ENCODE peak calls at places on chromosome X, in eight cellular contexts. S, Y, G, U, P, N, Z and D are unnamed samples.

GRCh38 chrX:129511689-129512088 is 11.6 kb downstream of the SMARCA1 start:
- DNase-seq in S (no peak), Y (no peak), G (no peak), U (no peak), P (no peak), N (no peak), Z (no peak), D (no peak)

GRCh38 chrX:27276751-27277150 is 186.4 kb downstream of the PPP4R3C start:
- DNase-seq in S (no peak), Y (no peak), G (no peak), U (no peak), P (no peak), N (no peak), Z (no peak), D (no peak)

GRCh38 chrX:111869639-111870034 is 6.3 kb upstream of the TRPC5OS start:
- DNase-seq in S (peak), Y (peak), G (no peak), U (peak), P (no peak), N (no peak), Z (peak), D (no peak)

GRCh38 chrX:74343970-74344622 is 40.1 kb downstream of the ZCCHC13 start:
- DNase-seq in S (peak), Y (peak), G (peak), U (peak), P (no peak), N (peak), Z (peak), D (peak)

GRCh38 chrX:38214551-38214950 is 6.1 kb downstream of the SRPX start:
- DNase-seq in S (no peak), Y (no peak), G (no peak), U (no peak), P (no peak), N (no peak), Z (no peak), D (no peak)

GRCh38 chrX:154458954-154459829 is 1.1 kb downstream of the PLXNA3 start:
- DNase-seq in S (peak), Y (peak), G (no peak), U (peak), P (peak), N (no peak), Z (no peak), D (no peak)

GRCh38 chrX:115499112-115499805 is 61.7 kb upstream of the PLS3 start:
- DNase-seq in S (no peak), Y (no peak), G (no peak), U (no peak), P (no peak), N (no peak), Z (no peak), D (no peak)

GRCh38 chrX:121298499-121298898 is 251.1 kb downstream of the GLUD2 start:
- DNase-seq in S (no peak), Y (no peak), G (no peak), U (no peak), P (no peak), N (no peak), Z (no peak), D (no peak)

GRCh38 chrX:123698979-123699378 is 33.9 kb downstream of the THOC2 start:
- DNase-seq in S (no peak), Y (no peak), G (no peak), U (no peak), P (no peak), N (no peak), Z (peak), D (no peak)

GRCh38 chrX:10325606-10326005 is 168.8 kb downstream of the CLCN4 start:
- DNase-seq in S (no peak), Y (no peak), G (no peak), U (no peak), P (no peak), N (no peak), Z (peak), D (no peak)

GRCh38 chrX:71955530-71956120 is 45.0 kb downstream of the NHSL2 start:
- DNase-seq in S (no peak), Y (no peak), G (no peak), U (no peak), P (peak), N (no peak), Z (no peak), D (no peak)

GRCh38 chrX:45715787-45716186 is 515.1 kb upstream of the DIPK2B start:
- DNase-seq in S (no peak), Y (no peak), G (no peak), U (no peak), P (no peak), N (no peak), Z (no peak), D (no peak)

GRCh38 chrX:68685722-68686683 is 38.5 kb downstream of the STARD8 start:
- DNase-seq in S (no peak), Y (peak), G (peak), U (peak), P (peak), N (peak), Z (peak), D (no peak)

GRCh38 chrX:20063716-20064351 is 52.9 kb downstream of the MAP7D2 start:
- DNase-seq in S (no peak), Y (no peak), G (no peak), U (no peak), P (no peak), N (no peak), Z (no peak), D (no peak)

GRCh38 chrX:53716328-53717088 is 30.0 kb upstream of the HUWE1 start:
- DNase-seq in S (peak), Y (no peak), G (no peak), U (peak), P (no peak), N (no peak), Z (peak), D (no peak)

GRCh38 chrX:72060196-72060974 is 71.3 kb downstream of the RTL5 start:
- DNase-seq in S (no peak), Y (peak), G (no peak), U (no peak), P (no peak), N (peak), Z (no peak), D (no peak)

GRCh38 chrX:77945910-77946309 is 23.5 kb downstream of the PGAM4 start:
- DNase-seq in S (no peak), Y (no peak), G (no peak), U (no peak), P (no peak), N (no peak), Z (no peak), D (no peak)

GRCh38 chrX:65668362-65669310 is 1.2 kb downstream of the MSN start:
- DNase-seq in S (peak), Y (peak), G (peak), U (peak), P (peak), N (peak), Z (peak), D (peak)

GRCh38 chrX:17471121-17471520 is 96.1 kb downstream of the NHS start:
- DNase-seq in S (no peak), Y (no peak), G (no peak), U (no peak), P (no peak), N (no peak), Z (no peak), D (no peak)

GRCh38 chrX:35076061-35076460 is 133.5 kb downstream of the FAM47B start:
- DNase-seq in S (no peak), Y (no peak), G (no peak), U (no peak), P (no peak), N (no peak), Z (no peak), D (no peak)

GRCh38 chrX:111503594-111503993 is 7.9 kb upstream of the SERTM2 start:
- DNase-seq in S (no peak), Y (no peak), G (no peak), U (no peak), P (no peak), N (no peak), Z (no peak), D (no peak)

GRCh38 chrX:8201896-8202331 is 30.8 kb upstream of the VCX2 start:
- DNase-seq in S (no peak), Y (no peak), G (no peak), U (no peak), P (peak), N (no peak), Z (peak), D (no peak)

GRCh38 chrX:118523920-118524319 is 28.3 kb downstream of the DOCK11 start:
- DNase-seq in S (no peak), Y (no peak), G (no peak), U (no peak), P (no peak), N (no peak), Z (no peak), D (no peak)

GRCh38 chrX:105975382-105975781 is 63.1 kb downstream of the SERPINA7 start:
- DNase-seq in S (peak), Y (peak), G (no peak), U (no peak), P (no peak), N (no peak), Z (peak), D (no peak)

GRCh38 chrX:129000018-129000417 is 523.3 kb downstream of the SMARCA1 start:
- DNase-seq in S (no peak), Y (no peak), G (no peak), U (no peak), P (no peak), N (no peak), Z (no peak), D (no peak)

GRCh38 chrX:110759785-110760184 is 35.8 kb downstream of the CHRDL1 start:
- DNase-seq in S (no peak), Y (no peak), G (no peak), U (no peak), P (no peak), N (no peak), Z (no peak), D (no peak)

GRCh38 chrX:71111141-71111843 is at the start of gene IL2RG:
- DNase-seq in S (peak), Y (no peak), G (no peak), U (peak), P (no peak), N (no peak), Z (no peak), D (no peak)

GRCh38 chrX:48493890-48494364 is 14.9 kb upstream of the PORCN start:
- DNase-seq in S (peak), Y (peak), G (no peak), U (no peak), P (no peak), N (no peak), Z (peak), D (no peak)

GRCh38 chrX:129808829-129809745 is 29.3 kb downstream of the SASH3 start:
- DNase-seq in S (no peak), Y (no peak), G (no peak), U (no peak), P (no peak), N (no peak), Z (no peak), D (no peak)

GRCh38 chrX:133676344-133677122 is 261.2 kb upstream of the GPC4 start:
- DNase-seq in S (no peak), Y (no peak), G (no peak), U (peak), P (no peak), N (no peak), Z (no peak), D (no peak)

GRCh38 chrX:84188320-84188834 is 378 bp upstream of the RPS6KA6 start:
- DNase-seq in S (peak), Y (peak), G (no peak), U (peak), P (peak), N (peak), Z (peak), D (no peak)

GRCh38 chrX:151852294-151852693 is 60.4 kb upstream of the MAGEA4 start:
- DNase-seq in S (no peak), Y (no peak), G (no peak), U (no peak), P (no peak), N (no peak), Z (no peak), D (no peak)

GRCh38 chrX:136574548-136574947 is 42.5 kb downstream of the VGLL1 start:
- DNase-seq in S (no peak), Y (peak), G (no peak), U (no peak), P (no peak), N (no peak), Z (no peak), D (no peak)

GRCh38 chrX:119605398-119605738 is 856 bp downstream of the NKRF start:
- DNase-seq in S (no peak), Y (peak), G (no peak), U (no peak), P (peak), N (peak), Z (no peak), D (no peak)

GRCh38 chrX:22628275-22628674 is 355.6 kb downstream of the CBLL2 start:
- DNase-seq in S (no peak), Y (peak), G (no peak), U (no peak), P (no peak), N (peak), Z (no peak), D (no peak)

DNA sequence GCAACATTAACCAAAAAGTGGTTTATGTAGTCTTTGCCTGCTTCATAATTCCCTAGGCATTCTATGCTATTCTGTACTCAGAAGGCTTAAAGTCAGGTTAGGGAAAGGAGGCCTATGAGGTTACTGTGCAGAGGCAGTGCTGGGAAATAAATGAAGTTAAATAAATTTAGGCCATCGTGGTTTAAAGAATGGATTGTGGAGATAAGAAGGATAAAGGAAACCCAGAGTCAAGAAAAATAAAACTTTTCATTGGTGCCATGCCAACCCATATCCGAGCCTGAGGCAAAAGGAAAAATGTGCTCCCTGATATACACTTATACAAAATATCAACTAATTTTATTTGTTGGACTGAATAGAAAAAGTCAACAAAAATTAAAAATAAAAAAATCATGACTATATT is 70.2 kb downstream of the AR start:
- DNase-seq in S (no peak), Y (no peak), G (no peak), U (no peak), P (no peak), N (no peak), Z (no peak), D (no peak)
- H3K27ac ChIP-seq in S (no peak), Y (no peak), G (no peak), U (no peak), P (no peak), N (no peak), Z (peak), D (no peak)

GRCh38 chrX:91435465-91435864 is 826 bp downstream of the PABPC5 start:
- DNase-seq in S (no peak), Y (no peak), G (no peak), U (no peak), P (no peak), N (no peak), Z (peak), D (no peak)
- H3K4me3 ChIP-seq in S (no peak), Y (peak), G (peak), U (peak), P (no peak), N (peak), Z (peak), D (peak)

GRCh38 chrX:57952320-57952678 is 42.0 kb upstream of the ZXDA start:
- DNase-seq in S (no peak), Y (no peak), G (no peak), U (no peak), P (peak), N (peak), Z (no peak), D (no peak)
- H3K27ac ChIP-seq in S (peak), Y (no peak), G (no peak), U (no peak), P (no peak), N (no peak), Z (no peak), D (no peak)

GRCh38 chrX:33204889-33205288 is 6.5 kb downstream of the DMD start:
- DNase-seq in S (no peak), Y (no peak), G (no peak), U (no peak), P (no peak), N (peak), Z (peak), D (no peak)
- H3K4me3 ChIP-seq in S (no peak), Y (no peak), G (peak), U (no peak), P (no peak), N (peak), Z (peak), D (peak)

GRCh38 chrX:153333821-153334653 is at the start of gene ZNF275:
- DNase-seq in S (peak), Y (peak), G (peak), U (peak), P (peak), N (peak), Z (peak), D (peak)
- H3K27ac ChIP-seq in S (peak), Y (peak), G (peak), U (peak), P (peak), N (peak), Z (peak), D (peak)

GRCh38 chrX:41333744-41333993 is 293 bp upstream of the DDX3X start:
- DNase-seq in S (peak), Y (peak), G (no peak), U (no peak), P (no peak), N (peak), Z (peak), D (peak)

GRCh38 chrX:41332408-41332987 is 1.5 kb upstream of the DDX3X start:
- DNase-seq in S (peak), Y (no peak), G (peak), U (peak), P (no peak), N (peak), Z (peak), D (no peak)

GRCh38 chrX:41332988-41333743 is 796 bp upstream of the DDX3X start:
- DNase-seq in S (peak), Y (peak), G (peak), U (peak), P (peak), N (peak), Z (peak), D (peak)

GRCh38 chrX:41333994-41334865 is at the start of gene DDX3X:
- DNase-seq in S (peak), Y (peak), G (peak), U (peak), P (peak), N (peak), Z (peak), D (peak)

DNA sequence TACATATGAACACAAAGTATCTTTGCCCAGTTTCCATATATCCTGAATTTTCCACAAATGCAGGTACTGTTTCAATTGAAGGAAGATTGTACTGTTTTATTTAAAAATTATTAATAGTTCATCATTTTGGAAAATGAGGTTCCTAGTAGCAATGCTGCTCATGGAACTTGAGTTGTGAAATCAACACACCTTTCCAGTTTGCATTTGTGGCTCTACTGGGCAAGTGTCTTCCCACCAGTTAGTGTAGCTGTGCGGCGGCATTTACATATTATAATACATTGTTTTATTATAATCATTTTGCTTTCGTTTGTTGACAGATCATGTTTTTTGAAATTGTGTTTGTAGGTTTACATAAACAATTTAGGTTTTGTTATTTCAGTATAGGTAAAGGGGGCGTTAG is 2.0 kb upstream of the DDX3X start:
- DNase-seq in S (no peak), Y (no peak), G (no peak), U (no peak), P (no peak), N (no peak), Z (no peak), D (no peak)
- H3K4me3 ChIP-seq in S (peak), Y (peak), G (peak), U (no peak), P (peak), N (peak), Z (peak), D (peak)

DNA sequence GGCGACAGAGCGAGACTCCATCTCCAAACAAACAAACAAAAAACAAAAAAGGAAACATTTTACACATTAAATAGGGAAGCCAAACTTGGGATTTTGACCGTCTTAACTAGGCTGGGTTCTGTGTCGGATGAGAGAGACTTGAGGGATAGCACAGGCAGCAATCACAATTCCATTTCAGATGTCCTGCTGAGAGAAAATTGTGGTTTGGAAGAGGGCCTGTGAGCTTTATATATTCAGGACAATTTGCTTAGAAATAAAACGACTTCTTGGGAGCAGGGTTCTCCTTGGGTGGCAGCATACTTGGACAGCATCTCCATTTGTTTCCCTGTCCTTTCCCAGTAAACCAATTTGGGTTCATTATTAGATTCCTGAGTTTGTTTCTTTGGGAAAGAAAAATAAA is 80.7 kb upstream of the EGFL6 start:
- DNase-seq in S (no peak), Y (no peak), G (no peak), U (no peak), P (no peak), N (no peak), Z (no peak), D (no peak)
- H3K27ac ChIP-seq in S (no peak), Y (no peak), G (peak), U (peak), P (peak), N (peak), Z (peak), D (peak)